ENCODE peak calls at places on chromosomes 2 and 18, in ten cellular contexts. One of them, this sample, is unnamed.

GRCh38 chr2:11389551-11390528 is 45.4 kb upstream of the ROCK2 start:
- DNase-seq in fibroblast of mammary gland: no peak
- DNase-seq in amniotic stem cell: peak
- DNase-seq in stimulated activated CD4-positive, alpha-beta T cell treated with anti-CD3 and anti-CD28 coated beads, Interleukin-1b, Interleukin-23, amount 100 ng/mL, for 24 hours: no peak
- DNase-seq in central memory CD4-positive, alpha-beta T cell: no peak
- DNase-seq in WERI-Rb-1: no peak
- DNase-seq in activated CD4-positive, CD25-positive, alpha-beta regulatory T cell treated with anti-CD3 and anti-CD28 coated beads, Interleukin-2, amount 50 U/mL, for 72 hours: no peak
- DNase-seq in GDM1: no peak
- DNase-seq in AG09319: peak
- DNase-seq in Daoy: peak
- DNase-seq in this sample: no peak

GRCh38 chr18:50816767-50817166 is 3.0 kb downstream of the MRO start:
- DNase-seq in AG09319: no peak
- DNase-seq in central memory CD4-positive, alpha-beta T cell: no peak
- DNase-seq in Daoy: peak
- DNase-seq in stimulated activated CD4-positive, alpha-beta T cell treated with anti-CD3 and anti-CD28 coated beads, Interleukin-1b, Interleukin-23, amount 100 ng/mL, for 24 hours: no peak
- DNase-seq in fibroblast of mammary gland: no peak
- DNase-seq in activated CD4-positive, CD25-positive, alpha-beta regulatory T cell treated with anti-CD3 and anti-CD28 coated beads, Interleukin-2, amount 50 U/mL, for 72 hours: no peak
- DNase-seq in amniotic stem cell: no peak
- DNase-seq in GDM1: no peak
- DNase-seq in WERI-Rb-1: no peak
- DNase-seq in this sample: no peak

GRCh38 chr2:18623782-18624181 is 34.4 kb upstream of the NT5C1B start:
- DNase-seq in activated CD4-positive, CD25-positive, alpha-beta regulatory T cell treated with anti-CD3 and anti-CD28 coated beads, Interleukin-2, amount 50 U/mL, for 72 hours: no peak
- DNase-seq in WERI-Rb-1: no peak
- DNase-seq in Daoy: no peak
- DNase-seq in AG09319: no peak
- DNase-seq in central memory CD4-positive, alpha-beta T cell: no peak
- DNase-seq in stimulated activated CD4-positive, alpha-beta T cell treated with anti-CD3 and anti-CD28 coated beads, Interleukin-1b, Interleukin-23, amount 100 ng/mL, for 24 hours: no peak
- DNase-seq in GDM1: no peak
- DNase-seq in fibroblast of mammary gland: peak
- DNase-seq in amniotic stem cell: no peak
- DNase-seq in this sample: no peak

GRCh38 chr2:215680605-215681598 is 245.0 kb upstream of the FN1 start:
- DNase-seq in AG09319: no peak
- DNase-seq in fibroblast of mammary gland: peak
- DNase-seq in central memory CD4-positive, alpha-beta T cell: peak
- DNase-seq in activated CD4-positive, CD25-positive, alpha-beta regulatory T cell treated with anti-CD3 and anti-CD28 coated beads, Interleukin-2, amount 50 U/mL, for 72 hours: no peak
- DNase-seq in WERI-Rb-1: no peak
- DNase-seq in Daoy: peak
- DNase-seq in stimulated activated CD4-positive, alpha-beta T cell treated with anti-CD3 and anti-CD28 coated beads, Interleukin-1b, Interleukin-23, amount 100 ng/mL, for 24 hours: no peak
- DNase-seq in amniotic stem cell: no peak
- DNase-seq in GDM1: no peak
- DNase-seq in this sample: peak

GRCh38 chr2:46460991-46461715 is 18.2 kb upstream of the TMEM247 start:
- DNase-seq in fibroblast of mammary gland: peak
- DNase-seq in WERI-Rb-1: peak
- DNase-seq in GDM1: peak
- DNase-seq in AG09319: peak
- DNase-seq in amniotic stem cell: no peak
- DNase-seq in activated CD4-positive, CD25-positive, alpha-beta regulatory T cell treated with anti-CD3 and anti-CD28 coated beads, Interleukin-2, amount 50 U/mL, for 72 hours: peak
- DNase-seq in central memory CD4-positive, alpha-beta T cell: peak
- DNase-seq in Daoy: peak
- DNase-seq in stimulated activated CD4-positive, alpha-beta T cell treated with anti-CD3 and anti-CD28 coated beads, Interleukin-1b, Interleukin-23, amount 100 ng/mL, for 24 hours: peak
- DNase-seq in this sample: peak

GRCh38 chr2:20177556-20178403 is 47.1 kb downstream of the SDC1 start:
- DNase-seq in amniotic stem cell: no peak
- DNase-seq in activated CD4-positive, CD25-positive, alpha-beta regulatory T cell treated with anti-CD3 and anti-CD28 coated beads, Interleukin-2, amount 50 U/mL, for 72 hours: no peak
- DNase-seq in GDM1: no peak
- DNase-seq in stimulated activated CD4-positive, alpha-beta T cell treated with anti-CD3 and anti-CD28 coated beads, Interleukin-1b, Interleukin-23, amount 100 ng/mL, for 24 hours: no peak
- DNase-seq in fibroblast of mammary gland: no peak
- DNase-seq in Daoy: no peak
- DNase-seq in central memory CD4-positive, alpha-beta T cell: no peak
- DNase-seq in WERI-Rb-1: no peak
- DNase-seq in AG09319: no peak
- DNase-seq in this sample: no peak

GRCh38 chr18:77086034-77086433 is 46.5 kb downstream of the MBP start:
- DNase-seq in central memory CD4-positive, alpha-beta T cell: no peak
- DNase-seq in Daoy: no peak
- DNase-seq in stimulated activated CD4-positive, alpha-beta T cell treated with anti-CD3 and anti-CD28 coated beads, Interleukin-1b, Interleukin-23, amount 100 ng/mL, for 24 hours: no peak
- DNase-seq in amniotic stem cell: no peak
- DNase-seq in AG09319: peak
- DNase-seq in WERI-Rb-1: no peak
- DNase-seq in activated CD4-positive, CD25-positive, alpha-beta regulatory T cell treated with anti-CD3 and anti-CD28 coated beads, Interleukin-2, amount 50 U/mL, for 72 hours: no peak
- DNase-seq in GDM1: no peak
- DNase-seq in fibroblast of mammary gland: peak
- DNase-seq in this sample: no peak

GRCh38 chr18:37565138-37565984 is at the start of gene CELF4:
- DNase-seq in WERI-Rb-1: peak
- DNase-seq in Daoy: peak
- DNase-seq in fibroblast of mammary gland: peak
- DNase-seq in GDM1: no peak
- DNase-seq in activated CD4-positive, CD25-positive, alpha-beta regulatory T cell treated with anti-CD3 and anti-CD28 coated beads, Interleukin-2, amount 50 U/mL, for 72 hours: no peak
- DNase-seq in central memory CD4-positive, alpha-beta T cell: no peak
- DNase-seq in AG09319: no peak
- DNase-seq in amniotic stem cell: no peak
- DNase-seq in stimulated activated CD4-positive, alpha-beta T cell treated with anti-CD3 and anti-CD28 coated beads, Interleukin-1b, Interleukin-23, amount 100 ng/mL, for 24 hours: no peak
- DNase-seq in this sample: peak

GRCh38 chr2:152513681-152514080 is 178.7 kb downstream of the FMNL2 start:
- DNase-seq in fibroblast of mammary gland: peak
- DNase-seq in AG09319: no peak
- DNase-seq in stimulated activated CD4-positive, alpha-beta T cell treated with anti-CD3 and anti-CD28 coated beads, Interleukin-1b, Interleukin-23, amount 100 ng/mL, for 24 hours: no peak
- DNase-seq in GDM1: no peak
- DNase-seq in WERI-Rb-1: no peak
- DNase-seq in activated CD4-positive, CD25-positive, alpha-beta regulatory T cell treated with anti-CD3 and anti-CD28 coated beads, Interleukin-2, amount 50 U/mL, for 72 hours: no peak
- DNase-seq in Daoy: peak
- DNase-seq in amniotic stem cell: no peak
- DNase-seq in central memory CD4-positive, alpha-beta T cell: no peak
- DNase-seq in this sample: no peak

GRCh38 chr2:160666019-160666676 is 172.5 kb upstream of the RBMS1 start:
- DNase-seq in Daoy: peak
- DNase-seq in central memory CD4-positive, alpha-beta T cell: peak
- DNase-seq in GDM1: peak
- DNase-seq in fibroblast of mammary gland: peak
- DNase-seq in stimulated activated CD4-positive, alpha-beta T cell treated with anti-CD3 and anti-CD28 coated beads, Interleukin-1b, Interleukin-23, amount 100 ng/mL, for 24 hours: no peak
- DNase-seq in amniotic stem cell: peak
- DNase-seq in WERI-Rb-1: no peak
- DNase-seq in AG09319: peak
- DNase-seq in activated CD4-positive, CD25-positive, alpha-beta regulatory T cell treated with anti-CD3 and anti-CD28 coated beads, Interleukin-2, amount 50 U/mL, for 72 hours: no peak
- DNase-seq in this sample: no peak

GRCh38 chr18:8809514-8809913 is 104.2 kb downstream of the MTCL1 start:
- DNase-seq in activated CD4-positive, CD25-positive, alpha-beta regulatory T cell treated with anti-CD3 and anti-CD28 coated beads, Interleukin-2, amount 50 U/mL, for 72 hours: no peak
- DNase-seq in stimulated activated CD4-positive, alpha-beta T cell treated with anti-CD3 and anti-CD28 coated beads, Interleukin-1b, Interleukin-23, amount 100 ng/mL, for 24 hours: no peak
- DNase-seq in central memory CD4-positive, alpha-beta T cell: no peak
- DNase-seq in fibroblast of mammary gland: no peak
- DNase-seq in WERI-Rb-1: no peak
- DNase-seq in amniotic stem cell: no peak
- DNase-seq in AG09319: no peak
- DNase-seq in GDM1: no peak
- DNase-seq in Daoy: no peak
- DNase-seq in this sample: no peak

GRCh38 chr18:44705075-44705474 is 24.4 kb downstream of the SETBP1 start:
- DNase-seq in amniotic stem cell: no peak
- DNase-seq in GDM1: no peak
- DNase-seq in activated CD4-positive, CD25-positive, alpha-beta regulatory T cell treated with anti-CD3 and anti-CD28 coated beads, Interleukin-2, amount 50 U/mL, for 72 hours: no peak
- DNase-seq in AG09319: no peak
- DNase-seq in WERI-Rb-1: no peak
- DNase-seq in fibroblast of mammary gland: no peak
- DNase-seq in stimulated activated CD4-positive, alpha-beta T cell treated with anti-CD3 and anti-CD28 coated beads, Interleukin-1b, Interleukin-23, amount 100 ng/mL, for 24 hours: no peak
- DNase-seq in Daoy: no peak
- DNase-seq in central memory CD4-positive, alpha-beta T cell: no peak
- DNase-seq in this sample: no peak

GRCh38 chr2:33650171-33650570 is 51.1 kb upstream of the FAM98A start:
- DNase-seq in Daoy: no peak
- DNase-seq in GDM1: no peak
- DNase-seq in central memory CD4-positive, alpha-beta T cell: no peak
- DNase-seq in stimulated activated CD4-positive, alpha-beta T cell treated with anti-CD3 and anti-CD28 coated beads, Interleukin-1b, Interleukin-23, amount 100 ng/mL, for 24 hours: no peak
- DNase-seq in WERI-Rb-1: no peak
- DNase-seq in fibroblast of mammary gland: no peak
- DNase-seq in AG09319: no peak
- DNase-seq in activated CD4-positive, CD25-positive, alpha-beta regulatory T cell treated with anti-CD3 and anti-CD28 coated beads, Interleukin-2, amount 50 U/mL, for 72 hours: no peak
- DNase-seq in amniotic stem cell: no peak
- DNase-seq in this sample: no peak

GRCh38 chr2:227578642-227579041 is 20.1 kb upstream of the SCYGR2 start:
- DNase-seq in AG09319: no peak
- DNase-seq in fibroblast of mammary gland: no peak
- DNase-seq in activated CD4-positive, CD25-positive, alpha-beta regulatory T cell treated with anti-CD3 and anti-CD28 coated beads, Interleukin-2, amount 50 U/mL, for 72 hours: no peak
- DNase-seq in GDM1: no peak
- DNase-seq in WERI-Rb-1: no peak
- DNase-seq in Daoy: no peak
- DNase-seq in central memory CD4-positive, alpha-beta T cell: no peak
- DNase-seq in amniotic stem cell: no peak
- DNase-seq in stimulated activated CD4-positive, alpha-beta T cell treated with anti-CD3 and anti-CD28 coated beads, Interleukin-1b, Interleukin-23, amount 100 ng/mL, for 24 hours: no peak
- DNase-seq in this sample: no peak

GRCh38 chr2:188475945-188476344 is 184.3 kb downstream of the GULP1 start:
- DNase-seq in fibroblast of mammary gland: peak
- DNase-seq in activated CD4-positive, CD25-positive, alpha-beta regulatory T cell treated with anti-CD3 and anti-CD28 coated beads, Interleukin-2, amount 50 U/mL, for 72 hours: no peak
- DNase-seq in Daoy: peak
- DNase-seq in central memory CD4-positive, alpha-beta T cell: no peak
- DNase-seq in stimulated activated CD4-positive, alpha-beta T cell treated with anti-CD3 and anti-CD28 coated beads, Interleukin-1b, Interleukin-23, amount 100 ng/mL, for 24 hours: no peak
- DNase-seq in amniotic stem cell: no peak
- DNase-seq in GDM1: no peak
- DNase-seq in AG09319: peak
- DNase-seq in WERI-Rb-1: no peak
- DNase-seq in this sample: no peak

GRCh38 chr2:44315945-44316344 is 40.7 kb downstream of the SLC3A1 start:
- DNase-seq in WERI-Rb-1: no peak
- DNase-seq in GDM1: no peak
- DNase-seq in activated CD4-positive, CD25-positive, alpha-beta regulatory T cell treated with anti-CD3 and anti-CD28 coated beads, Interleukin-2, amount 50 U/mL, for 72 hours: no peak
- DNase-seq in Daoy: no peak
- DNase-seq in central memory CD4-positive, alpha-beta T cell: no peak
- DNase-seq in stimulated activated CD4-positive, alpha-beta T cell treated with anti-CD3 and anti-CD28 coated beads, Interleukin-1b, Interleukin-23, amount 100 ng/mL, for 24 hours: no peak
- DNase-seq in amniotic stem cell: no peak
- DNase-seq in fibroblast of mammary gland: no peak
- DNase-seq in AG09319: no peak
- DNase-seq in this sample: no peak

GRCh38 chr2:135140606-135141005 is 88.5 kb downstream of the RAB3GAP1 start:
- DNase-seq in fibroblast of mammary gland: no peak
- DNase-seq in GDM1: no peak
- DNase-seq in activated CD4-positive, CD25-positive, alpha-beta regulatory T cell treated with anti-CD3 and anti-CD28 coated beads, Interleukin-2, amount 50 U/mL, for 72 hours: no peak
- DNase-seq in WERI-Rb-1: no peak
- DNase-seq in amniotic stem cell: no peak
- DNase-seq in central memory CD4-positive, alpha-beta T cell: no peak
- DNase-seq in Daoy: no peak
- DNase-seq in AG09319: no peak
- DNase-seq in stimulated activated CD4-positive, alpha-beta T cell treated with anti-CD3 and anti-CD28 coated beads, Interleukin-1b, Interleukin-23, amount 100 ng/mL, for 24 hours: no peak
- DNase-seq in this sample: no peak

GRCh38 chr2:38293152-38293865 is 83.8 kb downstream of the ATL2 start:
- DNase-seq in WERI-Rb-1: no peak
- DNase-seq in stimulated activated CD4-positive, alpha-beta T cell treated with anti-CD3 and anti-CD28 coated beads, Interleukin-1b, Interleukin-23, amount 100 ng/mL, for 24 hours: no peak
- DNase-seq in activated CD4-positive, CD25-positive, alpha-beta regulatory T cell treated with anti-CD3 and anti-CD28 coated beads, Interleukin-2, amount 50 U/mL, for 72 hours: no peak
- DNase-seq in fibroblast of mammary gland: no peak
- DNase-seq in AG09319: no peak
- DNase-seq in GDM1: no peak
- DNase-seq in amniotic stem cell: no peak
- DNase-seq in Daoy: no peak
- DNase-seq in central memory CD4-positive, alpha-beta T cell: no peak
- DNase-seq in this sample: no peak

GRCh38 chr2:101231253-101231652 is 21.4 kb upstream of the CNOT11 start:
- DNase-seq in AG09319: no peak
- DNase-seq in stimulated activated CD4-positive, alpha-beta T cell treated with anti-CD3 and anti-CD28 coated beads, Interleukin-1b, Interleukin-23, amount 100 ng/mL, for 24 hours: no peak
- DNase-seq in Daoy: no peak
- DNase-seq in activated CD4-positive, CD25-positive, alpha-beta regulatory T cell treated with anti-CD3 and anti-CD28 coated beads, Interleukin-2, amount 50 U/mL, for 72 hours: no peak
- DNase-seq in fibroblast of mammary gland: no peak
- DNase-seq in WERI-Rb-1: no peak
- DNase-seq in amniotic stem cell: no peak
- DNase-seq in central memory CD4-positive, alpha-beta T cell: no peak
- DNase-seq in GDM1: no peak
- DNase-seq in this sample: no peak

GRCh38 chr2:21501344-21502027 is 377.7 kb downstream of the TDRD15 start:
- DNase-seq in stimulated activated CD4-positive, alpha-beta T cell treated with anti-CD3 and anti-CD28 coated beads, Interleukin-1b, Interleukin-23, amount 100 ng/mL, for 24 hours: no peak
- DNase-seq in activated CD4-positive, CD25-positive, alpha-beta regulatory T cell treated with anti-CD3 and anti-CD28 coated beads, Interleukin-2, amount 50 U/mL, for 72 hours: no peak
- DNase-seq in Daoy: no peak
- DNase-seq in GDM1: no peak
- DNase-seq in amniotic stem cell: no peak
- DNase-seq in fibroblast of mammary gland: no peak
- DNase-seq in AG09319: no peak
- DNase-seq in WERI-Rb-1: peak
- DNase-seq in central memory CD4-positive, alpha-beta T cell: no peak
- DNase-seq in this sample: no peak

GRCh38 chr2:108355907-108356734 is 21.6 kb upstream of the SULT1C4 start:
- DNase-seq in Daoy: peak
- DNase-seq in AG09319: no peak
- DNase-seq in amniotic stem cell: no peak
- DNase-seq in fibroblast of mammary gland: no peak
- DNase-seq in central memory CD4-positive, alpha-beta T cell: no peak
- DNase-seq in activated CD4-positive, CD25-positive, alpha-beta regulatory T cell treated with anti-CD3 and anti-CD28 coated beads, Interleukin-2, amount 50 U/mL, for 72 hours: no peak
- DNase-seq in stimulated activated CD4-positive, alpha-beta T cell treated with anti-CD3 and anti-CD28 coated beads, Interleukin-1b, Interleukin-23, amount 100 ng/mL, for 24 hours: no peak
- DNase-seq in GDM1: no peak
- DNase-seq in WERI-Rb-1: no peak
- DNase-seq in this sample: no peak

GRCh38 chr2:24050041-24050655 is 607 bp downstream of the FKBP1B start:
- DNase-seq in stimulated activated CD4-positive, alpha-beta T cell treated with anti-CD3 and anti-CD28 coated beads, Interleukin-1b, Interleukin-23, amount 100 ng/mL, for 24 hours: no peak
- DNase-seq in AG09319: no peak
- DNase-seq in Daoy: peak
- DNase-seq in fibroblast of mammary gland: peak
- DNase-seq in central memory CD4-positive, alpha-beta T cell: no peak
- DNase-seq in activated CD4-positive, CD25-positive, alpha-beta regulatory T cell treated with anti-CD3 and anti-CD28 coated beads, Interleukin-2, amount 50 U/mL, for 72 hours: no peak
- DNase-seq in amniotic stem cell: no peak
- DNase-seq in WERI-Rb-1: no peak
- DNase-seq in GDM1: no peak
- DNase-seq in this sample: peak

GRCh38 chr2:150325656-150326055 is 161.8 kb downstream of the RND3 start:
- DNase-seq in AG09319: no peak
- DNase-seq in activated CD4-positive, CD25-positive, alpha-beta regulatory T cell treated with anti-CD3 and anti-CD28 coated beads, Interleukin-2, amount 50 U/mL, for 72 hours: no peak
- DNase-seq in central memory CD4-positive, alpha-beta T cell: no peak
- DNase-seq in fibroblast of mammary gland: no peak
- DNase-seq in WERI-Rb-1: no peak
- DNase-seq in Daoy: no peak
- DNase-seq in stimulated activated CD4-positive, alpha-beta T cell treated with anti-CD3 and anti-CD28 coated beads, Interleukin-1b, Interleukin-23, amount 100 ng/mL, for 24 hours: no peak
- DNase-seq in amniotic stem cell: no peak
- DNase-seq in GDM1: no peak
- DNase-seq in this sample: no peak

GRCh38 chr18:74411475-74411874 is 45.6 kb downstream of the DIPK1C start:
- DNase-seq in Daoy: no peak
- DNase-seq in fibroblast of mammary gland: no peak
- DNase-seq in central memory CD4-positive, alpha-beta T cell: peak
- DNase-seq in GDM1: no peak
- DNase-seq in amniotic stem cell: no peak
- DNase-seq in AG09319: no peak
- DNase-seq in stimulated activated CD4-positive, alpha-beta T cell treated with anti-CD3 and anti-CD28 coated beads, Interleukin-1b, Interleukin-23, amount 100 ng/mL, for 24 hours: no peak
- DNase-seq in WERI-Rb-1: no peak
- DNase-seq in activated CD4-positive, CD25-positive, alpha-beta regulatory T cell treated with anti-CD3 and anti-CD28 coated beads, Interleukin-2, amount 50 U/mL, for 72 hours: no peak
- DNase-seq in this sample: no peak

GRCh38 chr2:218022131-218022850 is 19.5 kb upstream of the TNS1 start:
- DNase-seq in stimulated activated CD4-positive, alpha-beta T cell treated with anti-CD3 and anti-CD28 coated beads, Interleukin-1b, Interleukin-23, amount 100 ng/mL, for 24 hours: no peak
- DNase-seq in amniotic stem cell: no peak
- DNase-seq in GDM1: no peak
- DNase-seq in WERI-Rb-1: peak
- DNase-seq in AG09319: no peak
- DNase-seq in activated CD4-positive, CD25-positive, alpha-beta regulatory T cell treated with anti-CD3 and anti-CD28 coated beads, Interleukin-2, amount 50 U/mL, for 72 hours: no peak
- DNase-seq in Daoy: no peak
- DNase-seq in fibroblast of mammary gland: no peak
- DNase-seq in central memory CD4-positive, alpha-beta T cell: no peak
- DNase-seq in this sample: no peak

GRCh38 chr18:22465859-22466602 is 48.3 kb upstream of the CTAGE1 start:
- DNase-seq in activated CD4-positive, CD25-positive, alpha-beta regulatory T cell treated with anti-CD3 and anti-CD28 coated beads, Interleukin-2, amount 50 U/mL, for 72 hours: no peak
- DNase-seq in amniotic stem cell: peak
- DNase-seq in AG09319: peak
- DNase-seq in Daoy: peak
- DNase-seq in GDM1: no peak
- DNase-seq in central memory CD4-positive, alpha-beta T cell: no peak
- DNase-seq in WERI-Rb-1: no peak
- DNase-seq in stimulated activated CD4-positive, alpha-beta T cell treated with anti-CD3 and anti-CD28 coated beads, Interleukin-1b, Interleukin-23, amount 100 ng/mL, for 24 hours: no peak
- DNase-seq in fibroblast of mammary gland: peak
- DNase-seq in this sample: no peak

GRCh38 chr2:238864207-238865014 is 16.5 kb downstream of the TWIST2 start:
- DNase-seq in activated CD4-positive, CD25-positive, alpha-beta regulatory T cell treated with anti-CD3 and anti-CD28 coated beads, Interleukin-2, amount 50 U/mL, for 72 hours: no peak
- DNase-seq in AG09319: peak
- DNase-seq in amniotic stem cell: peak
- DNase-seq in WERI-Rb-1: no peak
- DNase-seq in GDM1: no peak
- DNase-seq in Daoy: peak
- DNase-seq in central memory CD4-positive, alpha-beta T cell: no peak
- DNase-seq in fibroblast of mammary gland: peak
- DNase-seq in stimulated activated CD4-positive, alpha-beta T cell treated with anti-CD3 and anti-CD28 coated beads, Interleukin-1b, Interleukin-23, amount 100 ng/mL, for 24 hours: no peak
- DNase-seq in this sample: no peak

GRCh38 chr2:199975297-199975895 is 20.0 kb downstream of the MAIP1 start:
- DNase-seq in amniotic stem cell: no peak
- DNase-seq in stimulated activated CD4-positive, alpha-beta T cell treated with anti-CD3 and anti-CD28 coated beads, Interleukin-1b, Interleukin-23, amount 100 ng/mL, for 24 hours: no peak
- DNase-seq in fibroblast of mammary gland: peak
- DNase-seq in Daoy: no peak
- DNase-seq in AG09319: peak
- DNase-seq in GDM1: no peak
- DNase-seq in WERI-Rb-1: no peak
- DNase-seq in activated CD4-positive, CD25-positive, alpha-beta regulatory T cell treated with anti-CD3 and anti-CD28 coated beads, Interleukin-2, amount 50 U/mL, for 72 hours: no peak
- DNase-seq in central memory CD4-positive, alpha-beta T cell: no peak
- DNase-seq in this sample: no peak